ENCODE peak calls at places on chromosomes 2 and 18, in eight cellular contexts. G is anterior cingulate cortex; M is mesendoderm; Q is endothelial cell; A is Right ventricle myocardium superior; C is Kasumi-1; J is WTC11; Z is naive thymus-derived CD8-positive, alpha-beta T cell. K is an unnamed sample.

GRCh38 chr2:63078852-63079606 is 28.4 kb downstream of the OTX1 start:
- DNase-seq in M (peak), J (peak), C (peak), Z (no peak), A (no peak), Q (peak), G (no peak), K (no peak)

GRCh38 chr18:40980171-40980570 is 974.9 kb upstream of the PIK3C3 start:
- DNase-seq in Z (no peak), G (no peak), M (no peak), Q (no peak), C (no peak), J (no peak), A (no peak), K (no peak)

GRCh38 chr18:26312196-26312595 is 86.0 kb downstream of the TAF4B start:
- DNase-seq in Q (no peak), J (no peak), M (peak), Z (no peak), C (no peak), A (no peak), G (no peak), K (no peak)

GRCh38 chr2:219812672-219813071 is 185.2 kb downstream of the SLC4A3 start:
- DNase-seq in Z (no peak), J (no peak), G (no peak), A (no peak), C (no peak), Q (no peak), M (no peak), K (no peak)

GRCh38 chr2:217160978-217161973 is 301.4 kb upstream of the TNP1 start:
- DNase-seq in G (no peak), J (no peak), M (no peak), Q (peak), Z (no peak), C (peak), A (no peak), K (no peak)

GRCh38 chr2:60439219-60439974 is 114.1 kb downstream of the BCL11A start:
- DNase-seq in Q (peak), C (peak), M (no peak), Z (no peak), J (peak), A (peak), G (no peak), K (no peak)

GRCh38 chr2:38632018-38632417 is 29.3 kb upstream of the HNRNPLL start:
- DNase-seq in C (no peak), Q (no peak), J (no peak), A (no peak), G (no peak), Z (no peak), M (no peak), K (no peak)

GRCh38 chr2:81195017-81195773 is 890.6 kb upstream of the LRRTM1 start:
- DNase-seq in G (no peak), A (peak), Q (no peak), M (no peak), J (no peak), Z (no peak), C (no peak), K (no peak)

GRCh38 chr18:79400591-79401381 is 5.1 kb downstream of the NFATC1 start:
- DNase-seq in Q (no peak), Z (peak), C (no peak), G (no peak), J (no peak), A (peak), M (no peak), K (no peak)

GRCh38 chr2:201984800-201985525 is 48.7 kb upstream of the FZD7 start:
- DNase-seq in M (no peak), Q (no peak), C (peak), J (no peak), A (peak), Z (no peak), G (peak), K (no peak)

GRCh38 chr2:96264656-96265348 is 995 bp downstream of the TMEM127 start:
- DNase-seq in M (peak), Z (no peak), A (peak), J (no peak), C (peak), Q (peak), G (no peak), K (peak)

GRCh38 chr2:133434962-133435668 is 133.1 kb downstream of the NCKAP5 start:
- DNase-seq in G (no peak), J (no peak), A (no peak), C (no peak), Q (no peak), M (peak), Z (no peak), K (no peak)

GRCh38 chr2:118249531-118249930 is 161.3 kb downstream of the INSIG2 start:
- DNase-seq in M (peak), A (no peak), C (peak), G (no peak), J (no peak), Z (no peak), Q (no peak), K (no peak)

GRCh38 chr2:180394305-180394704 is 387.2 kb upstream of the CWC22 start:
- DNase-seq in J (no peak), C (no peak), Z (no peak), G (no peak), Q (no peak), M (no peak), A (no peak), K (no peak)

GRCh38 chr2:194992648-194993047 is 664.4 kb upstream of the SLC39A10 start:
- DNase-seq in M (no peak), C (no peak), Q (no peak), A (no peak), Z (no peak), J (no peak), G (no peak), K (no peak)

GRCh38 chr2:168072626-168073303 is 174.6 kb downstream of the STK39 start:
- DNase-seq in Z (no peak), J (no peak), C (no peak), Q (no peak), G (no peak), M (no peak), A (no peak), K (no peak)

GRCh38 chr18:26709897-26710296 is 155.6 kb downstream of the AQP4 start:
- DNase-seq in C (no peak), Q (no peak), G (no peak), J (no peak), Z (no peak), A (no peak), M (no peak), K (no peak)

GRCh38 chr2:238379096-238379810 is 47.5 kb upstream of the ASB1 start:
- DNase-seq in Z (no peak), C (peak), J (no peak), G (no peak), A (no peak), Q (no peak), M (no peak), K (no peak)

GRCh38 chr18:35203001-35203553 is 37.8 kb upstream of the ZNF397 start:
- DNase-seq in Q (no peak), M (no peak), A (no peak), J (no peak), G (no peak), Z (no peak), C (no peak), K (no peak)

GRCh38 chr2:238865015-238865719 is 17.3 kb downstream of the TWIST2 start:
- DNase-seq in A (no peak), M (no peak), Q (no peak), J (no peak), G (no peak), Z (no peak), C (no peak), K (no peak)

GRCh38 chr2:28544405-28544914 is 48.6 kb downstream of the PLB1 start:
- DNase-seq in C (no peak), Q (no peak), Z (no peak), A (no peak), J (no peak), M (peak), G (no peak), K (peak)

GRCh38 chr2:26330604-26331003 is 15.3 kb upstream of the SELENOI start:
- DNase-seq in G (no peak), J (no peak), C (no peak), M (no peak), Z (no peak), Q (no peak), A (no peak), K (no peak)

GRCh38 chr2:164903214-164903613 is 52.1 kb downstream of the SLC38A11 start:
- DNase-seq in C (peak), G (no peak), A (no peak), J (no peak), Q (no peak), M (no peak), Z (no peak), K (no peak)

GRCh38 chr2:162301151-162301804 is 17.2 kb downstream of the IFIH1 start:
- DNase-seq in G (no peak), Z (peak), J (peak), Q (peak), C (peak), M (peak), A (peak), K (peak)

GRCh38 chr2:26471766-26472706 is 5.9 kb downstream of the OTOF start:
- DNase-seq in G (no peak), C (no peak), J (no peak), Z (no peak), Q (no peak), M (peak), A (peak), K (no peak)